ENCODE peak calls at places on chromosomes 11 and 22, in seven cellular contexts. T is K562, Q is HepG2, S is HCT116, R is H1, E is SK-N-SH, Z is GM12878. X is an unnamed sample.

GRCh38 chr11:27722117-27722844 is 22.0 kb upstream of the BDNF start:
- DNase-seq in Q (no peak), R (peak), Z (no peak), E (peak), S (no peak), T (no peak), X (no peak)

GRCh38 chr11:44379141-44380008 is 69.4 kb upstream of the ALX4 start:
- DNase-seq in R (no peak), T (no peak), Z (no peak), E (no peak), Q (no peak), S (no peak), X (no peak)

GRCh38 chr11:315051-315481 is 1.2 kb downstream of the IFITM1 start:
- DNase-seq in Z (no peak), R (no peak), E (no peak), Q (peak), S (no peak), T (no peak), X (no peak)

GRCh38 chr22:20436309-20437252 is 1.0 kb downstream of the SCARF2 start:
- DNase-seq in E (peak), Q (no peak), S (no peak), T (peak), Z (no peak), R (peak), X (no peak)

GRCh38 chr22:29344137-29344536 is 28.6 kb upstream of the RASL10A start:
- DNase-seq in S (peak), Q (peak), E (peak), R (no peak), Z (no peak), T (no peak), X (peak)

GRCh38 chr11:61022311-61023085 is 51.0 kb downstream of the CD6 start:
- DNase-seq in Z (no peak), S (no peak), Q (no peak), E (no peak), R (no peak), T (no peak), X (no peak)

GRCh38 chr22:45207981-45208664 is 32.6 kb downstream of the KIAA0930 start:
- DNase-seq in T (no peak), S (no peak), Q (no peak), Z (no peak), R (no peak), E (no peak), X (no peak)

GRCh38 chr11:118310781-118311485 is 6.4 kb downstream of the CD3E start:
- DNase-seq in T (no peak), E (no peak), Z (no peak), R (no peak), Q (no peak), S (no peak), X (no peak)

GRCh38 chr11:112279901-112280267 is 19.2 kb upstream of the PLET1 start:
- DNase-seq in Q (peak), Z (peak), E (peak), R (peak), S (no peak), T (peak), X (peak)

GRCh38 chr11:13367115-13367514 is 89.5 kb downstream of the BMAL1 start:
- DNase-seq in R (no peak), Q (no peak), E (no peak), Z (no peak), T (no peak), S (no peak), X (no peak)

GRCh38 chr11:35322321-35322979 is 96.9 kb downstream of the SLC1A2 start:
- DNase-seq in S (no peak), Q (no peak), Z (no peak), R (no peak), T (no peak), E (no peak), X (peak)

GRCh38 chr11:43316451-43316850 is 4.7 kb downstream of the API5 start:
- DNase-seq in Z (no peak), R (no peak), S (no peak), Q (no peak), E (no peak), T (peak), X (no peak)

GRCh38 chr11:109302591-109303334 is 119.2 kb upstream of the C11orf87 start:
- DNase-seq in S (no peak), Q (no peak), R (no peak), T (no peak), E (no peak), Z (no peak), X (no peak)

GRCh38 chr11:113447621-113448310 is 27.4 kb downstream of the DRD2 start:
- DNase-seq in S (no peak), Z (no peak), R (no peak), Q (no peak), T (peak), E (peak), X (no peak)

GRCh38 chr11:122081073-122081472 is 34.9 kb downstream of the BLID start:
- DNase-seq in Q (no peak), T (no peak), R (no peak), S (no peak), Z (no peak), E (no peak), X (no peak)

GRCh38 chr22:31609716-31610115 is 52.3 kb downstream of the PISD start:
- DNase-seq in Q (no peak), T (no peak), E (no peak), S (no peak), R (no peak), Z (no peak), X (no peak)

GRCh38 chr22:27990879-27991278 is 71.8 kb upstream of the PITPNB start:
- DNase-seq in E (peak), S (peak), T (peak), Q (peak), Z (no peak), R (peak), X (no peak)

GRCh38 chr22:44685384-44686056 is 16.5 kb upstream of the PRR5 start:
- DNase-seq in T (peak), E (peak), Z (peak), S (peak), R (peak), Q (no peak), X (peak)

GRCh38 chr11:88604255-88604654 is 266.7 kb upstream of the CTSC start:
- DNase-seq in R (no peak), S (no peak), E (no peak), T (no peak), Z (no peak), Q (no peak), X (no peak)

GRCh38 chr11:119572481-119573424 is 149.8 kb upstream of the THY1 start:
- DNase-seq in R (no peak), T (no peak), E (no peak), S (peak), Z (no peak), Q (no peak), X (no peak)

GRCh38 chr11:1131033-1131911 is 26.5 kb upstream of the MUC5AC start:
- DNase-seq in Q (no peak), S (no peak), T (no peak), R (no peak), Z (no peak), E (peak), X (no peak)

GRCh38 chr11:72079776-72080325 is 491 bp downstream of the NUMA1 start:
- DNase-seq in E (peak), T (peak), Q (no peak), R (no peak), Z (no peak), S (no peak), X (peak)

GRCh38 chr11:37230865-37231264 is 632.8 kb upstream of the RAG2 start:
- DNase-seq in S (no peak), Z (no peak), R (no peak), Q (no peak), T (no peak), E (no peak), X (no peak)
- TF ChIP-seq JUND in S (no peak), Z (no peak), R (no peak), Q (no peak), T (no peak), E (no peak), X (no peak)

GRCh38 chr11:70076461-70076931 is 1.6 kb upstream of the ANO1 start:
- DNase-seq in Z (no peak), T (no peak), S (no peak), Q (no peak), E (no peak), R (no peak), X (no peak)

GRCh38 chr11:70079691-70080090 is 1.6 kb downstream of the ANO1 start:
- DNase-seq in E (no peak), S (no peak), R (no peak), T (no peak), Q (no peak), Z (no peak), X (no peak)

GRCh38 chr11:70077411-70078094 is 564 bp upstream of the ANO1 start:
- DNase-seq in T (no peak), E (no peak), Z (no peak), Q (no peak), R (peak), S (no peak), X (no peak)

GRCh38 chr11:70078796-70079616 is 889 bp downstream of the ANO1 start:
- DNase-seq in S (no peak), R (peak), Z (no peak), T (no peak), E (peak), Q (no peak), X (no peak)

DNA sequence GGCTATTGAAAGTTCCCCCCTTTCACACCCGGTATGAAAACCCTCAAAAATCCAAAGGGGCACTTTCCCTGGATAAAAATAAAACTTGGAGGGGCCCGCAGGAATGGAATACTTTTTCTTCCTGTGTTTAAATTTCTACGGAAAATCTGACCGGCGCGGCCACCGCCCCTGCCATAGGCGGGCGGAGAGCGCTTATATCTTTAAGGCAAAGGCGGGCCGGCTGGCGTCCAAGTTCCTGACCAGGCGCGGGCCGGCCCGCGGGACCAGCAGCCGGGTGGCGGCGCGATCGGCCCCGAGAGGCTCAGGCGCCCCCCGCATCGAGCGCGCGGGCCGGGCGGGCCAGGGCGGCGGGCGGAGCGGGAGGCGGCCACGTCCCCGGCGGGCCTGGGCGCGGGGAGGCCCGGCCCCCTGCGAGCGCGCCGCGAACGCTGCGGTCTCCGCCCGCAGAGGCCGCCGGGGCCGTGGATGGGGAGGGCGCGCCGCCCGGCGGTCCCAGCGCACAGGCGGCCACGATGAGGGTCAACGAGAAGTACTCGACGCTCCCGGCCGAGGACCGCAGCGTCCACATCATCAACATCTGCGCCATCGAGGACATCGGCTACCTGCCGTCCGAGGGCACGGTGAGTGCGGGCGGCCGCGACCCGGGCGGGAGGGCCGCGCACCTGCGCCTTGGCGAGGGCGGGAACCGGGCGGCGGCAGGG is at the start of gene ANO1:
- DNase-seq in E (peak), Z (no peak), T (peak), R (peak), S (no peak), Q (no peak), X (peak)
- TF ChIP-seq JUND in E (no peak), Z (no peak), T (no peak), R (no peak), S (no peak), Q (no peak), X (no peak)

GRCh38 chr11:2261436-2262230 is 8.8 kb downstream of the ASCL2 start:
- DNase-seq in Z (no peak), S (no peak), R (no peak), Q (no peak), T (no peak), E (no peak), X (no peak)

GRCh38 chr11:2262301-2263011 is 7.9 kb downstream of the ASCL2 start:
- DNase-seq in S (no peak), R (no peak), Q (no peak), E (no peak), Z (no peak), T (no peak), X (no peak)

GRCh38 chr11:2264366-2265011 is 5.9 kb downstream of the ASCL2 start:
- DNase-seq in T (no peak), Q (no peak), Z (no peak), E (no peak), R (no peak), S (no peak), X (no peak)

GRCh38 chr11:2263724-2264360 is 6.5 kb downstream of the ASCL2 start:
- DNase-seq in R (no peak), Z (no peak), S (no peak), E (no peak), Q (no peak), T (no peak), X (no peak)

GRCh38 chr11:2263012-2263565 is 7.3 kb downstream of the ASCL2 start:
- DNase-seq in Q (no peak), E (no peak), S (no peak), Z (no peak), T (no peak), R (no peak), X (no peak)
- TF ChIP-seq JUND in Q (no peak), E (no peak), S (no peak), Z (no peak), T (no peak), R (no peak), X (no peak)

GRCh38 chr11:2385156-2386151 is 8.3 kb downstream of the CD81 start:
- DNase-seq in Z (peak), T (no peak), R (no peak), Q (no peak), S (no peak), E (no peak), X (no peak)

GRCh38 chr11:2382927-2383822 is 6.1 kb downstream of the CD81 start:
- DNase-seq in E (no peak), S (no peak), Q (no peak), Z (no peak), T (no peak), R (no peak), X (no peak)

GRCh38 chr11:2382129-2382517 is 5.0 kb downstream of the CD81 start:
- DNase-seq in Q (no peak), R (no peak), T (no peak), E (no peak), S (no peak), Z (no peak), X (no peak)

GRCh38 chr11:2384723-2385041 is 7.6 kb downstream of the CD81 start:
- DNase-seq in S (no peak), Z (no peak), E (no peak), R (no peak), T (no peak), Q (no peak), X (no peak)

GRCh38 chr11:2383823-2384722 is 7.0 kb downstream of the CD81 start:
- DNase-seq in S (no peak), R (peak), Z (peak), E (no peak), Q (no peak), T (peak), X (no peak)
- TF ChIP-seq JUND in S (no peak), R (no peak), Z (no peak), E (no peak), Q (no peak), T (no peak), X (no peak)

GRCh38 chr11:87122852-87123251 is 85.1 kb downstream of the TMEM135 start:
- DNase-seq in T (no peak), R (no peak), S (no peak), Q (no peak), E (no peak), Z (no peak), X (no peak)

GRCh38 chr11:87128372-87128771 is 90.6 kb downstream of the TMEM135 start:
- DNase-seq in T (no peak), E (no peak), Z (no peak), Q (peak), S (no peak), R (no peak), X (no peak)

GRCh38 chr11:87120937-87121336 is 83.2 kb downstream of the TMEM135 start:
- DNase-seq in S (no peak), Q (peak), E (no peak), Z (no peak), T (no peak), R (no peak), X (no peak)

GRCh38 chr11:87127131-87127530 is 89.4 kb downstream of the TMEM135 start:
- DNase-seq in Z (no peak), R (no peak), S (no peak), E (no peak), Q (no peak), T (no peak), X (no peak)

GRCh38 chr11:87125257-87125656 is 87.5 kb downstream of the TMEM135 start:
- DNase-seq in E (no peak), R (no peak), S (no peak), Z (no peak), T (no peak), Q (no peak), X (no peak)
- TF ChIP-seq JUND in E (no peak), R (no peak), S (no peak), Z (no peak), T (no peak), Q (no peak), X (no peak)

GRCh38 chr11:78418584-78419211 is 1.1 kb upstream of the GAB2 start:
- DNase-seq in Z (no peak), S (no peak), T (no peak), E (no peak), Q (no peak), R (no peak), X (no peak)

GRCh38 chr11:78415338-78415737 is 2.3 kb downstream of the GAB2 start:
- DNase-seq in S (no peak), Z (no peak), T (peak), R (no peak), E (no peak), Q (no peak), X (no peak)

GRCh38 chr11:78417888-78418583 is 416 bp upstream of the GAB2 start:
- DNase-seq in R (peak), Q (peak), E (peak), T (peak), Z (no peak), S (peak), X (peak)

GRCh38 chr11:78416285-78417174 is 1.1 kb downstream of the GAB2 start:
- DNase-seq in S (peak), Z (no peak), E (peak), T (peak), R (peak), Q (peak), X (peak)

GRCh38 chr11:78417175-78417887 is at the start of gene GAB2:
- DNase-seq in Q (no peak), Z (no peak), E (no peak), S (no peak), T (no peak), R (peak), X (peak)
- TF ChIP-seq JUND in Q (no peak), Z (no peak), E (no peak), S (no peak), T (no peak), R (no peak), X (no peak)

GRCh38 chr22:47878460-47878859 is 1116.0 kb downstream of the TBC1D22A start:
- DNase-seq in Z (no peak), S (no peak), R (no peak), T (no peak), Q (no peak), E (no peak), X (peak)
- TF ChIP-seq JUND in Z (no peak), S (no peak), R (no peak), T (no peak), Q (no peak), E (no peak), X (no peak)